ENCODE peak calls at places on chromosomes 12 and 14, in nine cellular contexts. G is H1, N is transverse colon, R is sigmoid colon, E is suprapubic skin, M is SK-N-SH, I is upper lobe of left lung, O is GM12878, X is K562. F is an unnamed sample.

GRCh38 chr12:76586764-76587395 is 27.3 kb upstream of the OSBPL8 start:
- DNase-seq in G (no peak), O (no peak), N (peak), I (no peak), R (no peak), M (peak), E (no peak), X (peak), F (no peak)

GRCh38 chr14:56514663-56515371 is 64.8 kb upstream of the TMEM260 start:
- DNase-seq in R (no peak), E (no peak), X (peak), N (no peak), G (no peak), I (no peak), M (no peak), O (no peak), F (no peak)

GRCh38 chr14:104887623-104888488 is 22.8 kb downstream of the CEP170B start:
- DNase-seq in M (no peak), E (peak), R (peak), N (no peak), X (no peak), O (no peak), I (peak), G (peak), F (no peak)

GRCh38 chr12:33514893-33515292 is 75.3 kb upstream of the SYT10 start:
- DNase-seq in N (no peak), R (no peak), I (no peak), O (no peak), M (no peak), E (no peak), G (no peak), X (no peak), F (no peak)

GRCh38 chr14:55160989-55161388 is 30.4 kb downstream of the DLGAP5 start:
- DNase-seq in R (no peak), X (no peak), G (no peak), N (no peak), M (peak), O (no peak), E (no peak), I (no peak), F (no peak)

GRCh38 chr12:32025906-32026305 is 66.7 kb downstream of the RESF1 start:
- DNase-seq in E (no peak), N (peak), R (no peak), O (peak), M (no peak), I (no peak), G (no peak), X (no peak), F (no peak)

GRCh38 chr14:73785336-73785833 is 66.2 kb upstream of the PTGR2 start:
- DNase-seq in N (peak), M (peak), I (peak), G (no peak), X (no peak), E (no peak), R (peak), O (no peak), F (no peak)

GRCh38 chr12:10851243-10851858 is 2.1 kb upstream of the PRR4 start:
- DNase-seq in R (no peak), I (no peak), G (no peak), X (no peak), M (no peak), O (no peak), E (no peak), N (no peak), F (no peak)

GRCh38 chr12:7439579-7440505 is 4.1 kb downstream of the CD163L1 start:
- DNase-seq in I (peak), X (peak), O (no peak), R (no peak), E (no peak), N (peak), G (peak), M (peak), F (no peak)

GRCh38 chr14:97196336-97196735 is 399.2 kb downstream of the VRK1 start:
- DNase-seq in O (no peak), M (no peak), I (no peak), N (no peak), X (no peak), E (no peak), R (no peak), G (no peak), F (no peak)

GRCh38 chr12:52050771-52051541 is at the start of gene NR4A1:
- DNase-seq in M (peak), I (peak), X (peak), N (peak), O (peak), E (peak), G (peak), R (peak), F (peak)
- TF ChIP-seq POLR2AphosphoS5 in M (no peak), I (peak), X (no peak), N (peak), O (peak), E (peak), G (no peak), R (peak), F (peak)

GRCh38 chr12:91954326-91954725 is 191.3 kb downstream of the BTG1 start:
- DNase-seq in G (no peak), M (no peak), O (no peak), R (no peak), X (no peak), E (no peak), I (no peak), N (no peak), F (peak)

GRCh38 chr12:91958816-91959215 is 186.8 kb downstream of the BTG1 start:
- DNase-seq in O (no peak), M (no peak), R (no peak), G (no peak), E (no peak), N (no peak), I (no peak), X (no peak), F (no peak)

GRCh38 chr12:91964501-91964900 is 181.1 kb downstream of the BTG1 start:
- DNase-seq in X (no peak), O (no peak), I (no peak), M (no peak), E (no peak), G (no peak), R (no peak), N (no peak), F (no peak)

GRCh38 chr12:91954761-91955160 is 190.9 kb downstream of the BTG1 start:
- DNase-seq in X (no peak), R (no peak), M (no peak), O (no peak), E (no peak), N (no peak), G (no peak), I (no peak), F (no peak)

DNA sequence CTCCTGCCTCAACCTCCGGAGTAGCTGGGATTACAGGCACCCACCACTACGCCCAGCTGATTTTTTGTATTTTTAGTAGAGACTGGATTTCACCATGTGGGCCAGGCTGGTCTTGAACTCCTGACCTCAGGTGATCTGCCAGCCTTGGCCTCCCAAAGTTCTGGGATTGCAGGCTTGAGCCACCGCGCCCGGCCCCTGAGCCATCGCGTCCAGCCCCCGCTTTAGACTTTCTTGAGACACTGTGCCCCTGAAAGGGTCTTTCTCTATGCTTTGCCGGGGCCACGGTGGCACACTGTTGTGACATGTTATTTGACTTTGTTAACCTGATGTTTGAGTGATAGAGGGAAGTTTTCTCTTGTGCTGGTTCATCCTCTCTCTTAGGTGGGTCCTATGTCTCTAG is 186.4 kb downstream of the BTG1 start:
- DNase-seq in E (no peak), I (no peak), R (no peak), M (no peak), N (no peak), G (no peak), O (no peak), X (no peak), F (no peak)
- H3K27ac ChIP-seq in E (no peak), I (no peak), R (no peak), M (no peak), N (no peak), G (no peak), O (no peak), X (no peak), F (no peak)

GRCh38 chr12:131061041-131061806 is 107.5 kb downstream of the ADGRD1 start:
- DNase-seq in N (no peak), E (peak), O (peak), R (no peak), G (no peak), I (no peak), X (no peak), M (no peak), F (no peak)
- TF ChIP-seq EP300 in N (no peak), E (no peak), O (peak), R (no peak), G (no peak), I (no peak), X (no peak), M (no peak), F (no peak)

DNA sequence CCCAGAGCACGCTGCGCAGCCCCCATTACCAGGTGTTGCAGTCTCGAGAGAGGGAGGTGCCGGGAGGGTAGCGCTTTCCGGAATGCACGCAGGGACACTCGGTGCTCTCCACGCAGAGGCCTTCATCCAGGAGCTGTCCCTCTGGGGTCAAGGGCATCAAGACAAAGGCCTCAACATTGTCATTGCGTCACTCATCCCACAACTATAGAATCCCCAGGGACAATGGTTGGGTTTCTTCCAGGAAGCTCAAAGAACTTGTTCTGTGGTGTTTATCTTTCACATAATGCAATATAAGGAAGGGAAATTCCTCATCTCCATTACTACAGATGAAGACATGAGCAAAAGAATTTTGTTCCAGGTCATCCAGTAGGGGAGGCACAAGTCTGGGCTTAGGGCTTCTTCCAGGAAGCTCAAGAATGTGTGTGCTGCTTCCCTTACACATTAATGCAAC is 52.1 kb downstream of the VWF start:
- DNase-seq in R (no peak), X (no peak), N (no peak), M (no peak), E (no peak), G (no peak), O (no peak), I (no peak), F (no peak)
- TF ChIP-seq POLR2AphosphoS5 in R (no peak), X (no peak), N (no peak), M (no peak), E (no peak), G (no peak), O (no peak), I (peak), F (no peak)

DNA sequence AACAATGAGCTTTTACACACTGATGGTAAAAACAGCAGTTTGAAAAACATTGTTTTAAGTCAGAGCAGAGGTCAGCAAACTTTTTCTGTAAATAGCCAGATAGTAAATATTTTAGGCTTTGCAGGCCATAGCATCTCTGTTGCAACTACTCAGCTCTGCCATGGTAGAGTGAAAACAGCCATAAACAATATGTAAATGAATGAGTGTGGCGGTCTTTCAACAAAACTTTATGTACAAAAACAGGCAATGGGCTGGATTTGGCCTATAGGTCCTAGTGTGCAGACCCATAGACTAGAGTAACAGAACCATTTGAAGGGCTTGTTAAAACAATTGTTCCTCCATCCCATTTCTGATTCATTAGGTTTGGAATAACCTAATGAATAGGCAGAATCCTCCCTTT is 114.8 kb downstream of the TGFB3 start:
- DNase-seq in I (no peak), N (no peak), M (no peak), E (no peak), R (no peak), X (no peak), O (no peak), G (no peak), F (no peak)
- H3K27ac ChIP-seq in I (no peak), N (no peak), M (peak), E (no peak), R (peak), X (no peak), O (no peak), G (no peak), F (peak)

GRCh38 chr12:6201775-6202292 is 1.6 kb downstream of the CD9 start:
- DNase-seq in O (no peak), G (no peak), E (no peak), I (peak), M (no peak), R (no peak), X (no peak), N (no peak), F (no peak)

GRCh38 chr12:6199531-6200265 is 502 bp upstream of the CD9 start:
- DNase-seq in O (no peak), I (peak), R (peak), E (no peak), M (no peak), X (no peak), G (peak), N (peak), F (no peak)

GRCh38 chr12:6200266-6201198 is at the start of gene CD9:
- DNase-seq in E (no peak), N (peak), M (peak), R (peak), O (no peak), G (peak), X (peak), I (peak), F (peak)

GRCh38 chr12:6202331-6202730 is 2.1 kb downstream of the CD9 start:
- DNase-seq in I (peak), X (no peak), E (no peak), M (no peak), G (no peak), N (peak), O (no peak), R (no peak), F (no peak)

GRCh38 chr12:6201199-6201608 is 1.0 kb downstream of the CD9 start:
- DNase-seq in M (peak), X (no peak), N (peak), O (no peak), E (no peak), I (peak), R (peak), G (no peak), F (no peak)
- TF ChIP-seq EP300 in M (no peak), X (no peak), N (no peak), O (no peak), E (no peak), I (no peak), R (no peak), G (no peak), F (no peak)

GRCh38 chr14:95835331-95835730 is 41.3 kb upstream of the TUNAR start:
- DNase-seq in N (no peak), G (peak), R (no peak), O (no peak), E (no peak), X (no peak), M (no peak), I (no peak), F (no peak)

GRCh38 chr14:95841680-95842079 is 35.0 kb upstream of the TUNAR start:
- DNase-seq in X (no peak), N (no peak), E (no peak), I (no peak), R (no peak), O (no peak), G (peak), M (no peak), F (no peak)

GRCh38 chr14:95834491-95834890 is 42.1 kb upstream of the TUNAR start:
- DNase-seq in N (no peak), E (no peak), O (no peak), I (no peak), X (no peak), G (no peak), R (no peak), M (no peak), F (no peak)

GRCh38 chr14:95840094-95840493 is 36.5 kb upstream of the TUNAR start:
- DNase-seq in G (peak), N (no peak), O (no peak), E (no peak), I (no peak), M (no peak), X (no peak), R (no peak), F (no peak)

DNA sequence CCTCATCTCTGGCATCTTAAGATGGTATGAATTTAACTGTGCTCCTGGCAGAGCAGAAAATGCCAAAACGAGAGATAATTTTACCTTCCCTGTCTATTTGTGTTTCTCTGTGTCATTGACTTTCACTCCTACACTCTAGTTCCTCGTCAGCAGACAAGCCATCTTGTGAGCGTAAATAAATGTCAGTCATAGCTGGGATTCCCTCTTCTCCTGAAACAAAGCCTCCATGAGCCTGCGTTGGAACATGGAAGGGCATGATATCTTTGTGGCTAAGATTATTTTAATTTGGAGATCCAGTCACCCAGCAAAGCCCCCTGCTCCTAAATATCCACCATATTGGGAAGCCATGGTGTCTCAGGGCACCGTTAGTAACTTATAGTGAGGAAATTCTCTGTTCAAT is 37.8 kb upstream of the TUNAR start:
- DNase-seq in R (no peak), E (no peak), G (no peak), M (no peak), X (no peak), O (no peak), N (no peak), I (no peak), F (no peak)
- TF ChIP-seq POLR2AphosphoS5 in R (no peak), E (no peak), G (no peak), M (no peak), X (no peak), O (no peak), N (no peak), I (no peak), F (no peak)